ENCODE peak calls at places on chromosome 11, in four cellular contexts. One of them, this sample, is unnamed.

GRCh38 chr11:64677441-64678023 is 45.5 kb downstream of the NRXN2 start:
- DNase-seq in A549: no peak
- DNase-seq in GM12878: no peak
- DNase-seq in K562: no peak
- DNase-seq in this sample: no peak

GRCh38 chr11:63768232-63769043 is at the start of gene ZFTA:
- DNase-seq in GM12878: no peak
- DNase-seq in A549: peak; percentile 68
- DNase-seq in K562: peak; percentile 81
- DNase-seq in this sample: no peak

GRCh38 chr11:117457835-117458234 is 130.2 kb downstream of the CEP164 start:
- DNase-seq in K562: no peak
- DNase-seq in A549: no peak
- DNase-seq in GM12878: no peak
- DNase-seq in this sample: no peak

GRCh38 chr11:134030853-134031252 is 38.0 kb upstream of the JAM3 start:
- DNase-seq in GM12878: no peak
- DNase-seq in A549: no peak
- DNase-seq in K562: peak; percentile 41
- DNase-seq in this sample: no peak

GRCh38 chr11:1543606-1544263 is 28.3 kb downstream of the DUSP8 start:
- DNase-seq in A549: no peak
- DNase-seq in GM12878: no peak
- DNase-seq in K562: no peak
- DNase-seq in this sample: no peak

GRCh38 chr11:2272946-2273280 is 2.5 kb upstream of the ASCL2 start:
- DNase-seq in GM12878: no peak
- DNase-seq in K562: no peak
- DNase-seq in A549: no peak
- DNase-seq in this sample: no peak

GRCh38 chr11:8079111-8079675 is 1.8 kb upstream of the TUB start:
- DNase-seq in A549: no peak
- DNase-seq in GM12878: no peak
- DNase-seq in K562: no peak
- DNase-seq in this sample: no peak

GRCh38 chr11:14413307-14414072 is 54.5 kb upstream of the RRAS2 start:
- DNase-seq in K562: peak; percentile 45
- DNase-seq in A549: no peak
- DNase-seq in GM12878: no peak
- DNase-seq in this sample: no peak

GRCh38 chr11:121890377-121890776 is 225.6 kb downstream of the BLID start:
- DNase-seq in GM12878: no peak
- DNase-seq in A549: no peak
- DNase-seq in K562: no peak
- DNase-seq in this sample: no peak

GRCh38 chr11:1034456-1035295 is 1.8 kb downstream of the MUC6 start:
- DNase-seq in A549: no peak
- DNase-seq in K562: no peak
- DNase-seq in GM12878: no peak
- DNase-seq in this sample: no peak

GRCh38 chr11:93552874-93553273 is 9.7 kb upstream of the SMCO4 start:
- DNase-seq in GM12878: no peak
- DNase-seq in A549: no peak
- DNase-seq in K562: no peak
- DNase-seq in this sample: peak; percentile 81

GRCh38 chr11:64998141-64998540 is 1.4 kb upstream of the BATF2 start:
- DNase-seq in A549: no peak
- DNase-seq in GM12878: no peak
- DNase-seq in K562: peak; percentile 68
- DNase-seq in this sample: peak; percentile 59

GRCh38 chr11:86988351-86988881 is 33.2 kb upstream of the FZD4 start:
- DNase-seq in A549: no peak
- DNase-seq in K562: no peak
- DNase-seq in GM12878: no peak
- DNase-seq in this sample: no peak

GRCh38 chr11:86990079-86990478 is 34.9 kb upstream of the FZD4 start:
- DNase-seq in K562: no peak
- DNase-seq in A549: no peak
- DNase-seq in GM12878: no peak
- DNase-seq in this sample: no peak

GRCh38 chr11:86990520-86990919 is 35.3 kb upstream of the FZD4 start:
- DNase-seq in K562: no peak
- DNase-seq in A549: no peak
- DNase-seq in GM12878: no peak
- DNase-seq in this sample: peak; percentile 54

GRCh38 chr11:86987687-86988086 is 32.5 kb upstream of the FZD4 start:
- DNase-seq in K562: no peak
- DNase-seq in GM12878: no peak
- DNase-seq in A549: no peak
- DNase-seq in this sample: no peak

GRCh38 chr11:86991341-86991740 is 36.1 kb upstream of the FZD4 start:
- DNase-seq in A549: no peak
- DNase-seq in GM12878: no peak
- DNase-seq in K562: no peak
- DNase-seq in this sample: no peak
- TF ChIP-seq POLR2AphosphoS2 in A549: no peak
- TF ChIP-seq POLR2AphosphoS2 in GM12878: no peak
- TF ChIP-seq POLR2AphosphoS2 in K562: no peak
- TF ChIP-seq POLR2AphosphoS2 in this sample: no peak

GRCh38 chr11:67248653-67249052 is 17.6 kb upstream of the GRK2 start:
- DNase-seq in A549: no peak
- DNase-seq in GM12878: no peak
- DNase-seq in K562: no peak
- DNase-seq in this sample: peak; percentile 40
- TF ChIP-seq POLR2AphosphoS2 in A549: no peak
- TF ChIP-seq POLR2AphosphoS2 in GM12878: no peak
- TF ChIP-seq POLR2AphosphoS2 in K562: no peak
- TF ChIP-seq POLR2AphosphoS2 in this sample: no peak

GRCh38 chr11:67665537-67666302 is 8.7 kb downstream of the ALDH3B2 start:
- DNase-seq in A549: no peak
- DNase-seq in K562: peak; percentile 31
- DNase-seq in GM12878: no peak
- DNase-seq in this sample: no peak

GRCh38 chr11:67666303-67666645 is 8.1 kb downstream of the ALDH3B2 start:
- DNase-seq in GM12878: no peak
- DNase-seq in K562: no peak
- DNase-seq in A549: no peak
- DNase-seq in this sample: no peak

GRCh38 chr11:67668191-67668551 is 6.3 kb downstream of the ALDH3B2 start:
- DNase-seq in A549: no peak
- DNase-seq in GM12878: no peak
- DNase-seq in K562: no peak
- DNase-seq in this sample: no peak

GRCh38 chr11:67667490-67668190 is 6.8 kb downstream of the ALDH3B2 start:
- DNase-seq in GM12878: no peak
- DNase-seq in K562: no peak
- DNase-seq in A549: no peak
- DNase-seq in this sample: no peak

GRCh38 chr11:67666676-67667489 is 7.5 kb downstream of the ALDH3B2 start:
- DNase-seq in A549: no peak
- DNase-seq in GM12878: no peak
- DNase-seq in K562: no peak
- DNase-seq in this sample: no peak
- TF ChIP-seq POLR2AphosphoS2 in A549: no peak
- TF ChIP-seq POLR2AphosphoS2 in GM12878: no peak
- TF ChIP-seq POLR2AphosphoS2 in K562: no peak
- TF ChIP-seq POLR2AphosphoS2 in this sample: no peak

DNA sequence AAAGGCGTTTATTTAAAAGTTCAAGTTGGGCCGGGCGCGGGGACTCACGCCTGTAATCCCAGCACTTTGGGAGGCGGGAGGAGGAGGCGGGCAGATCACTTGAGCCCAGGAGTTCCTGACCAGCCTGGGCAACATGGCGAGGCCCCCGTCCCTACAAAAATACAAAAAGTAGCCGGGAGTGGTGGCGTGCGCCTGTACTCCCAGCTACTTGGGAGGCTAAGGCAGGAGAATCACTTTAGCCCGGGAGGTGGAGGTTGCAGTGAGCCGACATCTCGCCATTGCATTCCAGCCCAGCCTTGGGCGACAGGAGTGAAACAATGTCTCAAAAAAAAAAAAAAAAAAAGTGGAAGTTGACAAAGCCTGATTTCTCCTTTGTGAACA is 757 bp downstream of the PTPMT1 start:
- DNase-seq in GM12878: no peak
- DNase-seq in A549: no peak
- DNase-seq in K562: no peak
- DNase-seq in this sample: no peak
- TF ChIP-seq POLR2AphosphoS2 in GM12878: no peak
- TF ChIP-seq POLR2AphosphoS2 in A549: no peak
- TF ChIP-seq POLR2AphosphoS2 in K562: no peak
- TF ChIP-seq POLR2AphosphoS2 in this sample: no peak

GRCh38 chr11:129842138-129842537 is 26.5 kb downstream of the TMEM45B start:
- DNase-seq in K562: no peak
- DNase-seq in GM12878: no peak
- DNase-seq in A549: no peak
- DNase-seq in this sample: no peak

GRCh38 chr11:129836979-129837378 is 21.3 kb downstream of the TMEM45B start:
- DNase-seq in GM12878: no peak
- DNase-seq in K562: no peak
- DNase-seq in A549: no peak
- DNase-seq in this sample: no peak

GRCh38 chr11:129840236-129840635 is 24.6 kb downstream of the TMEM45B start:
- DNase-seq in A549: no peak
- DNase-seq in GM12878: no peak
- DNase-seq in K562: no peak
- DNase-seq in this sample: no peak
- TF ChIP-seq POLR2AphosphoS2 in A549: no peak
- TF ChIP-seq POLR2AphosphoS2 in GM12878: no peak
- TF ChIP-seq POLR2AphosphoS2 in K562: no peak
- TF ChIP-seq POLR2AphosphoS2 in this sample: no peak